ENCODE peak calls at places on chromosomes 5 and 9, in eight cellular contexts. L is PC-9, N is psoas muscle, Y is SJSA1, V is Peyer's patch, F is endodermal cell, Z is H1, P is RWPE2. U is an unnamed sample. For H3K36me3 and H3K27me3, the result is how much of the 10 kb centered on the place peaks cover.

GRCh38 chr9:21803674-21804048 is 1.2 kb downstream of the MTAP start:
- DNase-seq in V (no peak), F (no peak), N (no peak), Z (no peak), Y (no peak), P (no peak), L (no peak), U (no peak)

GRCh38 chr9:112757300-112757883 is 6.8 kb downstream of the SNX30 start:
- DNase-seq in V (no peak), Z (no peak), P (no peak), Y (no peak), L (peak), N (no peak), F (no peak), U (no peak)

GRCh38 chr9:35074141-35074540 is 1.7 kb upstream of the VCP start:
- DNase-seq in N (no peak), L (no peak), Y (no peak), F (no peak), P (no peak), V (no peak), Z (no peak), U (no peak)

GRCh38 chr5:174559566-174560090 is 164.8 kb upstream of the MSX2 start:
- DNase-seq in L (no peak), N (no peak), V (no peak), F (no peak), Z (no peak), P (no peak), Y (no peak), U (no peak)

GRCh38 chr5:151553695-151554094 is 37.4 kb downstream of the FAT2 start:
- DNase-seq in P (no peak), Y (no peak), N (no peak), Z (no peak), V (no peak), L (no peak), F (no peak), U (no peak)

GRCh38 chr9:126148994-126149393 is 177.6 kb upstream of the MVB12B start:
- DNase-seq in Y (peak), L (no peak), V (peak), F (peak), Z (no peak), N (no peak), P (no peak), U (no peak)

GRCh38 chr5:105101597-105101996 is 1539.0 kb upstream of the NUDT12 start:
- DNase-seq in N (no peak), F (no peak), Z (no peak), Y (no peak), V (no peak), L (no peak), P (no peak), U (no peak)

GRCh38 chr5:32760091-32760509 is 49.0 kb downstream of the NPR3 start:
- DNase-seq in P (no peak), Z (no peak), L (peak), V (no peak), Y (no peak), N (no peak), F (no peak), U (no peak)

GRCh38 chr5:121853853-121854252 is 2.2 kb downstream of the FTMT start:
- DNase-seq in Z (peak), N (no peak), F (no peak), V (no peak), Y (no peak), P (no peak), L (no peak), U (peak)

GRCh38 chr9:79689576-79689975 is 117.8 kb downstream of the TLE4 start:
- DNase-seq in N (no peak), Y (no peak), L (no peak), P (no peak), V (no peak), F (no peak), Z (no peak), U (no peak)

GRCh38 chr9:5442400-5443011 is 4.8 kb upstream of the PLGRKT start:
- DNase-seq in F (peak), P (no peak), Y (no peak), V (no peak), N (no peak), L (peak), Z (no peak), U (peak)

GRCh38 chr5:130279386-130279785 is 375.1 kb downstream of the CHSY3 start:
- DNase-seq in Y (no peak), F (no peak), Z (no peak), L (no peak), V (no peak), N (no peak), P (no peak), U (no peak)

GRCh38 chr9:129131300-129132145 is 20.3 kb downstream of the PTPA start:
- DNase-seq in F (peak), Y (peak), L (peak), P (no peak), V (peak), Z (no peak), N (peak), U (peak)

GRCh38 chr9:87382902-87383301 is 114.8 kb upstream of the DAPK1 start:
- DNase-seq in Y (no peak), Z (no peak), V (no peak), P (no peak), F (no peak), L (no peak), N (no peak), U (no peak)

GRCh38 chr9:75147638-75148037 is 59.3 kb downstream of the OSTF1 start:
- DNase-seq in N (no peak), L (no peak), F (no peak), P (no peak), Y (no peak), Z (no peak), V (no peak), U (no peak)

GRCh38 chr5:169253071-169253470 is 47.9 kb downstream of the SLIT3 start:
- DNase-seq in Y (no peak), L (no peak), N (no peak), V (no peak), F (no peak), Z (no peak), P (no peak), U (no peak)

GRCh38 chr9:129886226-129887174 is 51.2 kb downstream of the USP20 start:
- DNase-seq in Y (no peak), N (no peak), F (peak), P (no peak), Z (no peak), L (no peak), V (no peak), U (no peak)

GRCh38 chr5:141605523-141606277 is 13.1 kb downstream of the DIAPH1 start:
- DNase-seq in L (no peak), N (no peak), F (no peak), P (no peak), Y (no peak), Z (no peak), V (no peak), U (no peak)

GRCh38 chr9:124182741-124183140 is 75.0 kb upstream of the NEK6 start:
- DNase-seq in F (no peak), N (no peak), Y (no peak), V (no peak), P (no peak), Z (no peak), L (no peak), U (no peak)

GRCh38 chr9:29393064-29393463 is 1819.8 kb upstream of the C9orf72 start:
- DNase-seq in Z (no peak), L (no peak), V (no peak), Y (no peak), F (no peak), P (no peak), N (no peak), U (no peak)

GRCh38 chr5:89213584-89213983 is 330.6 kb upstream of the MEF2C start:
- DNase-seq in N (no peak), P (no peak), L (no peak), V (no peak), Z (no peak), F (no peak), Y (no peak), U (no peak)

GRCh38 chr5:43485406-43485805 is 1.7 kb upstream of the TMEM267 start:
- DNase-seq in V (no peak), N (no peak), L (no peak), Z (no peak), F (no peak), P (no peak), Y (no peak), U (no peak)

GRCh38 chr9:69674741-69675438 is 2.7 kb upstream of the APBA1 start:
- DNase-seq in Z (no peak), V (no peak), L (no peak), Y (no peak), P (no peak), F (no peak), N (no peak), U (no peak)

GRCh38 chr5:168126606-168127005 is 164.8 kb upstream of the WWC1 start:
- DNase-seq in V (no peak), L (no peak), F (no peak), P (no peak), N (no peak), Y (no peak), Z (no peak), U (no peak)

GRCh38 chr5:90558344-90559192 is at the start of gene ADGRV1:
- DNase-seq in V (peak), Y (peak), P (peak), F (peak), L (peak), N (peak), Z (peak), U (peak)

GRCh38 chr5:149938272-149938671 is 6.3 kb downstream of the PDE6A start:
- DNase-seq in N (peak), V (peak), L (peak), Z (no peak), F (no peak), P (peak), Y (peak), U (no peak)

GRCh38 chr9:121156263-121156731 is 45.4 kb downstream of the RAB14 start:
- DNase-seq in V (no peak), N (no peak), F (no peak), L (peak), P (no peak), Y (no peak), Z (no peak), U (no peak)

GRCh38 chr9:15401266-15401665 is 21.4 kb upstream of the SNAPC3 start:
- DNase-seq in L (peak), P (no peak), Y (peak), F (no peak), Z (no peak), N (no peak), V (no peak), U (no peak)

GRCh38 chr5:40477856-40478546 is 201.7 kb upstream of the PTGER4 start:
- DNase-seq in P (no peak), V (no peak), L (peak), N (no peak), F (no peak), Y (peak), Z (no peak), U (no peak)

GRCh38 chr5:138706655-138707480 is 46.4 kb upstream of the CTNNA1 start:
- DNase-seq in L (no peak), Z (no peak), N (peak), F (peak), V (no peak), P (no peak), Y (peak), U (peak)

GRCh38 chr9:101530076-101530711 is 3.5 kb upstream of the RNF20 start:
- DNase-seq in Z (no peak), N (peak), V (peak), P (no peak), L (peak), Y (peak), F (peak), U (peak)

GRCh38 chr5:130652178-130652577 is 512.9 kb downstream of the HINT1 start:
- DNase-seq in F (no peak), N (no peak), Z (no peak), P (no peak), Y (no peak), L (no peak), V (no peak), U (no peak)

GRCh38 chr5:78640622-78641021 is 8.0 kb downstream of the LHFPL2 start:
- DNase-seq in F (no peak), N (no peak), Y (no peak), Z (no peak), P (no peak), L (no peak), V (no peak), U (no peak)

GRCh38 chr9:108142504-108143201 is 653.1 kb upstream of the KLF4 start:
- DNase-seq in Y (no peak), L (no peak), V (peak), N (peak), Z (no peak), P (no peak), F (peak), U (no peak)

GRCh38 chr5:122846051-122846567 is 696 bp downstream of the SNX24 start:
- DNase-seq in N (no peak), P (no peak), F (no peak), L (peak), V (no peak), Z (no peak), Y (peak), U (peak)

GRCh38 chr9:91886433-91887031 is 63.5 kb downstream of the ROR2 start:
- DNase-seq in P (no peak), L (no peak), F (peak), Y (no peak), Z (peak), N (no peak), V (no peak), U (peak)

GRCh38 chr9:112970939-112971338 is 41.1 kb downstream of the ZNF883 start:
- DNase-seq in N (no peak), V (no peak), Z (no peak), F (no peak), P (no peak), Y (no peak), L (no peak), U (peak)

GRCh38 chr5:100517301-100517974 is 17.7 kb upstream of the FAM174A start:
- DNase-seq in V (peak), Z (no peak), L (peak), P (no peak), Y (no peak), F (peak), N (no peak), U (no peak)

GRCh38 chr9:136614372-136614922 is 48.3 kb upstream of the EGFL7 start:
- DNase-seq in P (no peak), V (no peak), Y (peak), N (no peak), Z (no peak), L (no peak), F (no peak), U (no peak)

DNA sequence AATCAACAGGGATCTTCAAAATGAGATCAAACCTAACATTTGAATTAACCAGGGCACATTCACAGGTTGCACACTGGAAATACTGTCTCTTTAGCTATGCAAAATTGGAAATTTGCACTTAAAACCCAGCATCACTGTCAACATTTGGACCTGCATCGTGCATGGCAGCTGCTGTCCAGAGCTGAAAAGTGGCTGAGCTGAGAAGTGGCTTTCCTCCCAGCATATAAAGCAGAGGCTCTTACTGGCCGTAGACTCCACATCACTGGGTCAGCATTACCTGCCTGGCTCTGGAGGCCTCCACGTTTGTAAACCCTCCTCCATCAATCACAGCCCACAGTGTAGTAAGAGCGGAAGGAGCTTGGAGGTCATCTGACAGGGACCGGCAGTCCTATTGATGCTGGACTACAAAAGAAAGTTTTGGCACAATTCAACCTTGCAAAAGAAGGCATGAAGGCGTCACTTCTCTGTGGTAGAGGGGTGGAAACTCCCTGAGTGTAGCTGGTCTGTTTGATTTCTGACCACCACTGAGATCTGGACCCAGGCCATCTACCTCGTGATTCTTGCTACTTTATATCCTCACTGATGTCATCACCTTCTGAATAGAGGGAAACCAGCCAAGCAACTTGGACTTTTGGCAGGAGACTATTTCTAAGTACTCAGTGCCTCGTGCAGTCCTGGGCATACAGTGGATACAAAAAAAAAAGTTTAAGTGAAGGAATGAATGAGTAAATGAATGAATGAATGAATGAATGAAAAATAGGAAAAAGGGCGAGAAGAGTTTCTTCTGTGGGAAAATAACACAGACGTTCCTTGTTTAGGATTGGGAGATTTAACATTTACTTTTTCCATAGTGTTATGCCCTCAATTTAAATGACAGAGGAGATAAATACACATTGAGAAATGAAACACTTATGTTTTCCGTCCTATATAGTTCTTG is 14.8 kb downstream of the RASEF start:
- DNase-seq in Z (no peak), N (no peak), V (no peak), L (no peak), Y (no peak), P (no peak), F (no peak), U (no peak)
- H3K4me3 ChIP-seq in Z (no peak), N (no peak), V (no peak), L (no peak), Y (no peak), P (no peak), F (no peak), U (no peak)

GRCh38 chr5:98872679-98873078 is 56.1 kb downstream of the CHD1 start:
- DNase-seq in N (no peak), Z (no peak), F (no peak), L (no peak), V (no peak), P (no peak), Y (no peak), U (no peak)

GRCh38 chr5:98880151-98880550 is 48.7 kb downstream of the CHD1 start:
- DNase-seq in V (no peak), Y (no peak), F (no peak), N (no peak), Z (no peak), L (no peak), P (no peak), U (no peak)

GRCh38 chr5:98880598-98880997 is 48.2 kb downstream of the CHD1 start:
- DNase-seq in F (no peak), N (no peak), Y (no peak), L (no peak), P (no peak), Z (no peak), V (no peak), U (no peak)

GRCh38 chr5:98877600-98877999 is 51.2 kb downstream of the CHD1 start:
- DNase-seq in L (no peak), Y (no peak), N (no peak), V (no peak), P (no peak), F (no peak), Z (no peak), U (no peak)
- H3K36me3 ChIP-seq in L (half or more), Y (half or more), N (half or more), V (under half), P (half or more), F (half or more), Z (half or more), U (under half)

DNA sequence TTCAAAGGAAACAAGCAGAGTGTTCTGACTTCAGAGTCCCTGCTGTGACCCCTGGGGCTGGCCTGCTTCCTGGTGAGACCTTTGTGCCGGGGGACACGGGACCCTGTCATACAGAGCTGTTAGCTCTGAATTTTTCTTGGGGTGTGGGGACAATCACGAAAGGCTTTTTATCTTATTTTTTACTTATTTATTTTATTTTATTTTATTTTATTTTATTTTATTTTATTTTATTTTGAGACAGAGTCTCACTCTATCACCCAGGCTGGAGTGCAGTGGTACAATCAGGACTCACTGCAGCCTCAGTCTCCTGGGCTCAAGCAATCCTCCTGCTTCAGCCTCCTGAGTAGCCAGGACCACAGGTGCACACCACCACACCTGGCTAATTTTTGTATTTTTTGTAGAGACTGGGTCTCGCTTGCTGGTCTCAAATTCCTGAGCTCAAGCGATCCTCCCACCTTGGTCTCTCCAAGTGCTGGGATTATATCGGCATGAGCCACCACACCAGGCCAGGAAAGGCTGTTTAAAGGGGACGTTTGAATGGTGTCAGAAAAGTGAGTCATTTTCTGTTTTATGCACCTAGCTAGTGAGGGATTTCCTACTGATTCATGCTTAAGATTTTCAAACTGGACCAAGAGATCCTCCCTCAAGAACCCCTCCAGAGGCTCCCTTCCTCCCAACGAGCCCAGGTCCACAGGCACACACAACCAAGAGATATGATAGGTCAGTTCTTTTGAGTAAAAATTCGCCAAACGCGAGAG is 75.7 kb downstream of the OLFM1 start:
- DNase-seq in N (no peak), P (no peak), Y (no peak), F (no peak), V (no peak), Z (no peak), L (no peak), U (no peak)
- H3K27me3 ChIP-seq in N (under half), P (half or more), Y (under half), F (under half), V (under half), Z (under half), L (half or more), U (under half)

GRCh38 chr9:71602652-71603051 is 165.7 kb downstream of the CEMIP2 start:
- DNase-seq in Z (no peak), N (no peak), V (no peak), L (no peak), P (no peak), F (no peak), Y (no peak), U (no peak)
- H3K4me3 ChIP-seq in Z (no peak), N (no peak), V (no peak), L (no peak), P (no peak), F (no peak), Y (no peak), U (no peak)